ENCODE peak calls at places on chromosomes 1 and 21, in six cellular contexts. One of them, this sample, is unnamed.

GRCh38 chr1:186605762-186606350 is 74.4 kb downstream of the PTGS2 start:
- DNase-seq in H1: peak
- DNase-seq in GM12878: no peak
- DNase-seq in GM12892: no peak
- DNase-seq in HepG2: peak
- DNase-seq in K562: no peak
- DNase-seq in this sample: no peak

GRCh38 chr1:217892750-217893149 is 261.6 kb downstream of the SPATA17 start:
- DNase-seq in GM12892: no peak
- DNase-seq in K562: no peak
- DNase-seq in H1: no peak
- DNase-seq in GM12878: no peak
- DNase-seq in HepG2: no peak
- DNase-seq in this sample: no peak

GRCh38 chr1:23742670-23743286 is 493 bp upstream of the ELOA start:
- DNase-seq in HepG2: no peak
- DNase-seq in H1: no peak
- DNase-seq in GM12878: no peak
- DNase-seq in K562: no peak
- DNase-seq in GM12892: no peak
- DNase-seq in this sample: no peak

GRCh38 chr1:159005161-159005560 is 4.5 kb upstream of the IFI16 start:
- DNase-seq in GM12878: no peak
- DNase-seq in K562: no peak
- DNase-seq in H1: no peak
- DNase-seq in GM12892: no peak
- DNase-seq in HepG2: no peak
- DNase-seq in this sample: no peak

GRCh38 chr1:236282159-236282716 is 480 bp upstream of the ERO1B start:
- DNase-seq in GM12878: no peak
- DNase-seq in K562: peak
- DNase-seq in GM12892: no peak
- DNase-seq in HepG2: no peak
- DNase-seq in H1: no peak
- DNase-seq in this sample: no peak

GRCh38 chr1:37951783-37952624 is 5.2 kb upstream of the INPP5B start:
- DNase-seq in GM12892: no peak
- DNase-seq in H1: no peak
- DNase-seq in HepG2: no peak
- DNase-seq in GM12878: no peak
- DNase-seq in K562: no peak
- DNase-seq in this sample: no peak

GRCh38 chr1:63119575-63120155 is 202.7 kb upstream of the FOXD3 start:
- DNase-seq in K562: no peak
- DNase-seq in GM12878: no peak
- DNase-seq in H1: no peak
- DNase-seq in GM12892: no peak
- DNase-seq in HepG2: no peak
- DNase-seq in this sample: no peak

GRCh38 chr1:164735315-164736052 is 176.5 kb downstream of the PBX1 start:
- DNase-seq in HepG2: no peak
- DNase-seq in H1: no peak
- DNase-seq in K562: peak
- DNase-seq in GM12892: no peak
- DNase-seq in GM12878: no peak
- DNase-seq in this sample: no peak

GRCh38 chr21:44331209-44331608 is 8.0 kb downstream of the CFAP410 start:
- DNase-seq in GM12892: no peak
- DNase-seq in K562: no peak
- DNase-seq in HepG2: no peak
- DNase-seq in H1: no peak
- DNase-seq in GM12878: no peak
- DNase-seq in this sample: no peak

GRCh38 chr1:10662824-10663667 is 133.4 kb downstream of the CASZ1 start:
- DNase-seq in GM12878: no peak
- DNase-seq in HepG2: no peak
- DNase-seq in H1: no peak
- DNase-seq in K562: no peak
- DNase-seq in GM12892: no peak
- DNase-seq in this sample: no peak

GRCh38 chr1:226209307-226210059 is 14.0 kb upstream of the MIXL1 start:
- DNase-seq in HepG2: no peak
- DNase-seq in H1: no peak
- DNase-seq in K562: no peak
- DNase-seq in GM12892: no peak
- DNase-seq in GM12878: no peak
- DNase-seq in this sample: no peak

GRCh38 chr1:163227126-163227525 is 24.4 kb upstream of the RGS5 start:
- DNase-seq in H1: no peak
- DNase-seq in GM12892: no peak
- DNase-seq in GM12878: no peak
- DNase-seq in K562: no peak
- DNase-seq in HepG2: no peak
- DNase-seq in this sample: no peak

GRCh38 chr1:207049974-207050391 is 1.0 kb downstream of the YOD1 start:
- DNase-seq in K562: peak
- DNase-seq in H1: no peak
- DNase-seq in GM12892: no peak
- DNase-seq in HepG2: peak
- DNase-seq in GM12878: no peak
- DNase-seq in this sample: peak

GRCh38 chr1:15836772-15837669 is 10.5 kb upstream of the SPEN start:
- DNase-seq in H1: peak
- DNase-seq in K562: no peak
- DNase-seq in HepG2: no peak
- DNase-seq in GM12892: no peak
- DNase-seq in GM12878: no peak
- DNase-seq in this sample: no peak

GRCh38 chr1:31238986-31239613 is 587 bp downstream of the NKAIN1 start:
- DNase-seq in HepG2: no peak
- DNase-seq in GM12892: no peak
- DNase-seq in K562: peak
- DNase-seq in H1: peak
- DNase-seq in GM12878: no peak
- DNase-seq in this sample: no peak

GRCh38 chr1:107019166-107019565 is 37.3 kb upstream of the PRMT6 start:
- DNase-seq in HepG2: no peak
- DNase-seq in GM12878: no peak
- DNase-seq in H1: no peak
- DNase-seq in GM12892: no peak
- DNase-seq in K562: no peak
- DNase-seq in this sample: no peak

GRCh38 chr1:94602802-94603625 is 61.5 kb upstream of the F3 start:
- DNase-seq in K562: no peak
- DNase-seq in GM12878: no peak
- DNase-seq in H1: no peak
- DNase-seq in HepG2: no peak
- DNase-seq in GM12892: no peak
- DNase-seq in this sample: no peak

GRCh38 chr1:60970081-60970509 is 112.3 kb upstream of the NFIA start:
- DNase-seq in GM12878: no peak
- DNase-seq in HepG2: peak
- DNase-seq in H1: no peak
- DNase-seq in K562: no peak
- DNase-seq in GM12892: no peak
- DNase-seq in this sample: no peak

GRCh38 chr1:147598631-147599361 is 57.5 kb downstream of the BCL9 start:
- DNase-seq in H1: peak
- DNase-seq in K562: peak
- DNase-seq in GM12892: no peak
- DNase-seq in GM12878: no peak
- DNase-seq in HepG2: no peak
- DNase-seq in this sample: no peak

GRCh38 chr1:63319069-63320023 is 3.0 kb upstream of the FOXD3 start:
- DNase-seq in K562: no peak
- DNase-seq in GM12892: no peak
- DNase-seq in HepG2: no peak
- DNase-seq in H1: peak
- DNase-seq in GM12878: no peak
- DNase-seq in this sample: no peak

GRCh38 chr1:239815074-239815473 is 276.6 kb upstream of the FMN2 start:
- DNase-seq in H1: no peak
- DNase-seq in K562: no peak
- DNase-seq in GM12878: no peak
- DNase-seq in HepG2: no peak
- DNase-seq in GM12892: no peak
- DNase-seq in this sample: no peak

GRCh38 chr1:157739229-157739901 is 37.6 kb downstream of the FCRL2 start:
- DNase-seq in GM12878: no peak
- DNase-seq in H1: no peak
- DNase-seq in GM12892: no peak
- DNase-seq in HepG2: no peak
- DNase-seq in K562: no peak
- DNase-seq in this sample: no peak

GRCh38 chr1:228446849-228447248 is 30.2 kb upstream of the TRIM17 start:
- DNase-seq in GM12878: no peak
- DNase-seq in HepG2: no peak
- DNase-seq in GM12892: no peak
- DNase-seq in H1: no peak
- DNase-seq in K562: no peak
- DNase-seq in this sample: no peak

GRCh38 chr1:39776886-39777683 is 5.9 kb upstream of the OXCT2 start:
- DNase-seq in K562: no peak
- DNase-seq in H1: no peak
- DNase-seq in HepG2: no peak
- DNase-seq in GM12892: no peak
- DNase-seq in GM12878: no peak
- DNase-seq in this sample: no peak

GRCh38 chr1:150009604-150010387 is 730 bp downstream of the OTUD7B start:
- DNase-seq in GM12878: no peak
- DNase-seq in HepG2: peak
- DNase-seq in K562: peak
- DNase-seq in H1: no peak
- DNase-seq in GM12892: peak
- DNase-seq in this sample: no peak

GRCh38 chr21:30336596-30336995 is 898 bp downstream of the KRTAP27-1 start:
- DNase-seq in GM12892: no peak
- DNase-seq in K562: no peak
- DNase-seq in H1: no peak
- DNase-seq in GM12878: no peak
- DNase-seq in HepG2: no peak
- DNase-seq in this sample: no peak

GRCh38 chr1:234686035-234686434 is 76.1 kb upstream of the IRF2BP2 start:
- DNase-seq in H1: no peak
- DNase-seq in GM12892: no peak
- DNase-seq in HepG2: no peak
- DNase-seq in K562: no peak
- DNase-seq in GM12878: no peak
- DNase-seq in this sample: no peak

GRCh38 chr1:234683127-234683855 is 73.3 kb upstream of the IRF2BP2 start:
- DNase-seq in H1: no peak
- DNase-seq in GM12878: no peak
- DNase-seq in GM12892: no peak
- DNase-seq in HepG2: no peak
- DNase-seq in K562: no peak
- DNase-seq in this sample: no peak

GRCh38 chr1:234681990-234682389 is 72.0 kb upstream of the IRF2BP2 start:
- DNase-seq in K562: no peak
- DNase-seq in H1: no peak
- DNase-seq in GM12892: no peak
- DNase-seq in HepG2: no peak
- DNase-seq in GM12878: no peak
- DNase-seq in this sample: no peak

GRCh38 chr1:234684854-234685253 is 74.9 kb upstream of the IRF2BP2 start:
- DNase-seq in H1: no peak
- DNase-seq in HepG2: no peak
- DNase-seq in GM12892: no peak
- DNase-seq in K562: no peak
- DNase-seq in GM12878: no peak
- DNase-seq in this sample: no peak

GRCh38 chr1:234683856-234684632 is 74.1 kb upstream of the IRF2BP2 start:
- DNase-seq in H1: no peak
- DNase-seq in GM12878: no peak
- DNase-seq in K562: no peak
- DNase-seq in HepG2: peak
- DNase-seq in GM12892: no peak
- DNase-seq in this sample: no peak
- TF ChIP-seq POLR2AphosphoS5 in H1: no peak
- TF ChIP-seq POLR2AphosphoS5 in GM12878: no peak
- TF ChIP-seq POLR2AphosphoS5 in K562: no peak
- TF ChIP-seq POLR2AphosphoS5 in HepG2: no peak
- TF ChIP-seq POLR2AphosphoS5 in GM12892: no peak
- TF ChIP-seq POLR2AphosphoS5 in this sample: no peak

GRCh38 chr1:115337633-115338456 is at the start of gene NGF:
- DNase-seq in HepG2: no peak
- DNase-seq in K562: no peak
- DNase-seq in GM12892: no peak
- DNase-seq in GM12878: no peak
- DNase-seq in H1: peak
- DNase-seq in this sample: no peak

GRCh38 chr1:115341948-115342347 is 3.9 kb upstream of the NGF start:
- DNase-seq in GM12878: no peak
- DNase-seq in K562: no peak
- DNase-seq in HepG2: no peak
- DNase-seq in GM12892: no peak
- DNase-seq in H1: no peak
- DNase-seq in this sample: no peak

GRCh38 chr1:115338457-115338820 is 390 bp upstream of the NGF start:
- DNase-seq in HepG2: no peak
- DNase-seq in H1: no peak
- DNase-seq in GM12878: no peak
- DNase-seq in GM12892: no peak
- DNase-seq in K562: no peak
- DNase-seq in this sample: no peak

GRCh38 chr1:115343200-115343737 is 5.2 kb upstream of the NGF start:
- DNase-seq in HepG2: no peak
- DNase-seq in GM12892: no peak
- DNase-seq in H1: no peak
- DNase-seq in K562: no peak
- DNase-seq in GM12878: no peak
- DNase-seq in this sample: no peak

GRCh38 chr1:115340879-115341278 is 2.8 kb upstream of the NGF start:
- DNase-seq in HepG2: no peak
- DNase-seq in GM12878: no peak
- DNase-seq in H1: no peak
- DNase-seq in GM12892: no peak
- DNase-seq in K562: no peak
- DNase-seq in this sample: no peak
- TF ChIP-seq TAF1 in HepG2: no peak
- TF ChIP-seq TAF1 in GM12878: no peak
- TF ChIP-seq TAF1 in H1: no peak
- TF ChIP-seq TAF1 in GM12892: no peak
- TF ChIP-seq TAF1 in K562: no peak
- TF ChIP-seq TAF1 in this sample: no peak

GRCh38 chr1:2199042-2199810 is 4.7 kb upstream of the FAAP20 start:
- DNase-seq in GM12878: peak
- DNase-seq in GM12892: peak
- DNase-seq in HepG2: peak
- DNase-seq in H1: peak
- DNase-seq in K562: peak
- DNase-seq in this sample: peak
- TF ChIP-seq POLR2A in GM12878: peak
- TF ChIP-seq POLR2A in GM12892: no peak
- TF ChIP-seq POLR2A in HepG2: no peak
- TF ChIP-seq POLR2A in H1: no peak
- TF ChIP-seq POLR2A in K562: peak
- TF ChIP-seq POLR2A in this sample: no peak

DNA sequence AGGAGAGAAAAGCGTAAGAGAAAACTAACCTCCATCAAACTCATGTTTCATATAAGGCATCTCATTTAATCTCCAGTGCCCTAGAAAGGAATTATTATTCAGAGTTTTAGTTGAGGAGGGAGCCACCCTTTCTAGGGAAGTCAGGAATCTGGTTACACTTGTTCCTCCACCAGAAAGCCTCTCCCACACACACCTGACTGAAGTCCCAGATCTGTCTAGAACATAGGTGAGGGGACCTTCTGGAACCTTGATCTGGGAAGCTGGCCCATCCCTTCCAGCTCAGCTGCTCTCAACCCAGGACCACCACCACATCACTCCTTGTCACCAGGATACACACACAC is 1.9 kb upstream of the DENND2D start:
- DNase-seq in K562: no peak
- DNase-seq in H1: no peak
- DNase-seq in HepG2: no peak
- DNase-seq in GM12878: no peak
- DNase-seq in GM12892: no peak
- DNase-seq in this sample: no peak
- TF ChIP-seq POLR2AphosphoS5 in K562: no peak
- TF ChIP-seq POLR2AphosphoS5 in H1: no peak
- TF ChIP-seq POLR2AphosphoS5 in HepG2: no peak
- TF ChIP-seq POLR2AphosphoS5 in GM12878: no peak
- TF ChIP-seq POLR2AphosphoS5 in GM12892: no peak
- TF ChIP-seq POLR2AphosphoS5 in this sample: no peak